ENCODE peak calls at places on chromosomes 11 and 22, in six cellular contexts. R, Y, C, U, E and N are unnamed samples.
A peak's percentile ranks its signal among the peaks of the same experiment; 100 is the strongest.

GRCh38 chr22:43308451-43309235 is 34.5 kb downstream of the SCUBE1 start:
- ATAC-seq in R (no peak), Y (no peak), C (no peak), U (no peak), E (no peak), N (no peak)

GRCh38 chr11:12019867-12020416 is 11.5 kb upstream of the DKK3 start:
- ATAC-seq in R (no peak), Y (no peak), C (no peak), U (no peak), E (no peak), N (no peak)

GRCh38 chr11:43879789-43880639 is 617 bp upstream of the ALKBH3 start:
- ATAC-seq in R (peak; percentile 7), Y (peak; percentile 44), C (peak; percentile 27), U (peak; percentile 37), E (no peak), N (no peak)

GRCh38 chr11:109553284-109553683 is 131.3 kb downstream of the C11orf87 start:
- ATAC-seq in R (no peak), Y (no peak), C (no peak), U (no peak), E (no peak), N (no peak)

GRCh38 chr11:134119094-134119493 is 50.2 kb downstream of the JAM3 start:
- ATAC-seq in R (no peak), Y (no peak), C (no peak), U (no peak), E (no peak), N (no peak)

GRCh38 chr11:72758690-72759389 is 6.6 kb upstream of the ARAP1 start:
- ATAC-seq in R (peak; percentile 62), Y (no peak), C (no peak), U (no peak), E (peak; percentile 95), N (no peak)

GRCh38 chr11:58059011-58059358 is 28.2 kb downstream of the OR6Q1 start:
- ATAC-seq in R (peak; percentile 74), Y (peak; percentile 32), C (no peak), U (peak; percentile 18), E (no peak), N (peak; percentile 56)

GRCh38 chr11:90256404-90257157 is 33.7 kb upstream of the CHORDC1 start:
- ATAC-seq in R (peak; percentile 21), Y (peak; percentile 31), C (peak; percentile 44), U (no peak), E (peak; percentile 57), N (no peak)

GRCh38 chr11:62104001-62104400 is 19.8 kb upstream of the INCENP start:
- ATAC-seq in R (no peak), Y (no peak), C (no peak), U (no peak), E (no peak), N (no peak)

GRCh38 chr11:87239001-87239400 is 201.3 kb downstream of the TMEM135 start:
- ATAC-seq in R (no peak), Y (no peak), C (no peak), U (no peak), E (no peak), N (no peak)
- H3K4me3 ChIP-seq in R (no peak overlapping the region), Y (no peak overlapping the region), C (no peak overlapping the region), U (no peak overlapping the region), E (no peak overlapping the region), N (no peak overlapping the region)

GRCh38 chr11:46345881-46346484 is 1.3 kb upstream of the DGKZ start:
- ATAC-seq in R (peak; percentile 11), Y (no peak), C (peak; percentile 45), U (no peak), E (no peak), N (no peak)
- TF ChIP-seq POLR2AphosphoS5 in R (no peak), Y (no peak), C (no peak), U (no peak), E (no peak), N (no peak)

DNA sequence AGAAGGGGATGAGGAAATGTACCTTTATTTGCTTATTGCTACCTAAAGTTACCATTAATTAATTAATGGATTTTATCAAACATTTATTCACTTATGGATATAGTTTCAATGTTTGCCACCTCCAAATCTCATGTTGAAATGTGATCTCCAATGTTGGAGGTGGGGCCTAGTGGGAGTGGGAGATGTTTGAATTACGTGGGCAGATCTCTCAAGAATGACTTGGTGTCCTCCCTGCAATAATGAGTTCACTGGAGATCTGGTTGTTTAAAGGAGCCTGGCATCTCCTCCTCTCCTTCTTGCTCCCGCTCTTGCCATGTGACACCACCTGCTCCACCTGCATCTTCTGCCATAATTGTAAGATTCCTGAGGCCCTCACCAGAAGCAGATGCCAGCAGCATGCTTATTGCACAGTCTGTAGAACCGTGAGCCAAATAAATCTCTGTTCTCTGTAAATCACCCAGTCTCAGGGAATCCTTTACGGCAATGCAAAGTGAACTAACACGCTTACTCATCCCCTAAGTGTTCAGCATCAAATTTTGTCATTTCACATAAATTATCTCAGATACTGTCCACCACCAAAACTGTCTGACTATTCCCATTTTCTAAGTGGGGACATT is 51.5 kb upstream of the SYN3 start:
- ATAC-seq in R (no peak), Y (no peak), C (no peak), U (no peak), E (no peak), N (no peak)
- TF ChIP-seq POLR2A in R (no peak), Y (no peak), C (no peak), U (no peak), E (no peak), N (no peak)

GRCh38 chr11:95926714-95927113 is 2.8 kb upstream of the MTMR2 start:
- ATAC-seq in R (no peak), Y (no peak), C (no peak), U (no peak), E (no peak), N (no peak)

GRCh38 chr11:95923730-95924413 is at the start of gene MTMR2:
- ATAC-seq in R (peak; percentile 99), Y (peak; percentile 100), C (peak; percentile 99), U (peak; percentile 96), E (peak; percentile 99), N (peak; percentile 96)

GRCh38 chr11:95923441-95923729 is 522 bp downstream of the MTMR2 start:
- ATAC-seq in R (peak; percentile 25), Y (no peak), C (no peak), U (no peak), E (peak; percentile 3), N (no peak)

GRCh38 chr11:95924414-95924760 is 480 bp upstream of the MTMR2 start:
- ATAC-seq in R (peak; percentile 34), Y (peak; percentile 56), C (no peak), U (peak; percentile 26), E (peak; percentile 1), N (peak; percentile 40)

DNA sequence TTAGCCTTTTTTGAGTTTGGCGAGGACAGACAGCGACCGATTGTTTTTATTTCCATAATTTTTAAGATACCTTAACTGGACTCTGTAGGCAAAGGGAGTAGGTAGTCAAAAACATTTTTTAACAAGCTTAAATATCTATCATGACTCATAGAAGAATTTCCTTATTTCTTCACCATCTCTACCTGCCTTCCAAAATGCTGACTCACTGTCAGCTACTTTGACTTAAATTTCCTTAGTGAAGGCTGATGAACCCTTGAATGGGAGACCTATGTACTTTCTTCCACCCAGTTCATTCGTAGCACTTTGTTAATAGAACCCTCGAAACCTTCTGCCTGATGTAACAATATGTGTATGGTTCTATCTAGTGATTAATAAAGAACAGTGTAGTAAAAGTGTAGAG is 1.1 kb upstream of the MTMR2 start:
- ATAC-seq in R (no peak), Y (no peak), C (no peak), U (peak; percentile 18), E (peak; percentile 5), N (no peak)
- H3K4me3 ChIP-seq in R (peak overlapping the region; percentile 60), Y (peak overlapping the region; percentile 93), C (peak overlapping the region; percentile 94), U (peak overlapping the region; percentile 94), E (peak overlapping the region; percentile 75), N (peak overlapping the region; percentile 78)

DNA sequence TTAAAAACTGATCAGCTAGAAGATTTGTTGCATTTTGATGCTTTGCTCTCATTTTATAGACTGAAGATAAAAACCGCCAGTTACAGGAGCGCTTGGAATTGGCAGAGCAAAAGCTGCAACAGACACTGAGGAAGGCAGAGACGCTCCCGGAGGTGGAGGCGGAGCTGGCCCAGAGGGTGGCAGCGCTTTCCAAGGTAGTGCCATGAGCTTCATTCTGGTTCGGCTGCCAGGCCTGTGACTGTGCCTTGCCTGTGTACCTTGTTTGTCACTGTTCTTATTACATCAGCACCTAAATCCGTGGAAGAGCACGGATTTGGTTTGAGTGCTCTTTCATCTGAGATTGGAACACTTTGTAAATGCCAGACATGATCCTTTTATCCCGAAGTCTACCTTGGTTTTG is 61.4 kb downstream of the PPFIA1 start:
- ATAC-seq in R (no peak), Y (no peak), C (no peak), U (no peak), E (no peak), N (no peak)
- TF ChIP-seq POLR2AphosphoS5 in R (no peak), Y (no peak), C (no peak), U (no peak), E (no peak), N (no peak)

GRCh38 chr11:65850217-65851082 is 7.5 kb downstream of the CFL1 start:
- ATAC-seq in R (peak; percentile 11), Y (peak; percentile 23), C (peak; percentile 31), U (no peak), E (no peak), N (no peak)
- TF ChIP-seq POLR2A in R (no peak), Y (no peak), C (peak; percentile 16), U (no peak), E (no peak), N (no peak)

DNA sequence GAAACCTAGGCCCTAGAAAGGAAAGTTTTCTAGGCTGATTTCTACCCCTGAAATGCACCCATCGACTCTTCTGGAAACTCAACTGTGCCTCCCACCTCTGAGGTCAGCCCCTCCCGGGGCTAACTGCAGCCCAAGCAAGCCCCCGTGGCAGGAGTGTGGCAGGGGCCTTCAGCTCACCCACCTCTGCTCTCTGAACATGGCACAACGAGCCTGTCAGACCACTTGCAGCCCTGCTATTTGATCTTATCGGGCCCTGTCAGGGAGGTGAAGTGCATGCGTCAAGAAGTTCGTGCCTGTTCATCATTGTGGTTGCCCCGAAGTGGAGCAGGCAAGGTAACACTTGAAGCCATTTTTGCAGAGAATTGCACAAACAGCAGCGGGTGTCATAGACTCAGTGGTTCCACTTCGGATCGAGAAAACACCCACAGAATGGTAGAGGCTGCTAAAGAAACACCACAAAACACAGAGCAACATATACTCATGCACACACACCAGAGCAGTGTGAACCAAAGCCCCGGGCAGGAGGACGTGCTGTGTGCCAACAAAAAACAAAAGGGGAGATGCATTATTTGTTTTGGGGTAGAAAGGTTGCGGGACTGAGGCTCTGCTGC is 262.7 kb downstream of the ETS1 start:
- ATAC-seq in R (peak; percentile 53), Y (no peak), C (no peak), U (no peak), E (no peak), N (no peak)
- H3K4me3 ChIP-seq in R (no peak overlapping the region), Y (no peak overlapping the region), C (no peak overlapping the region), U (no peak overlapping the region), E (no peak overlapping the region), N (no peak overlapping the region)

GRCh38 chr11:114200785-114201184 is 95.4 kb upstream of the NNMT start:
- ATAC-seq in R (no peak), Y (no peak), C (no peak), U (no peak), E (no peak), N (no peak)
- TF ChIP-seq POLR2AphosphoS5 in R (no peak), Y (no peak), C (no peak), U (no peak), E (no peak), N (no peak)